ENCODE peak calls at places on chromosomes 5 and 9, in six cellular contexts. One of them, this sample, is unnamed.

GRCh38 chr5:17854901-17855300 is 220.6 kb downstream of the TAF11L14 start:
- DNase-seq in AG10803: no peak
- DNase-seq in nephron progenitor cell: no peak
- DNase-seq in activated B cell treated with CpG ODN at 0.5 μM for 24 hours: no peak
- DNase-seq in A549: no peak
- DNase-seq in fibroblast of lung: no peak
- DNase-seq in this sample: no peak

GRCh38 chr9:107653263-107653821 is 163.8 kb upstream of the KLF4 start:
- DNase-seq in AG10803: no peak
- DNase-seq in nephron progenitor cell: no peak
- DNase-seq in activated B cell treated with CpG ODN at 0.5 μM for 24 hours: no peak
- DNase-seq in A549: no peak
- DNase-seq in fibroblast of lung: no peak
- DNase-seq in this sample: no peak

GRCh38 chr9:89247431-89248370 is 63.3 kb upstream of the CKS2 start:
- DNase-seq in AG10803: no peak
- DNase-seq in nephron progenitor cell: no peak
- DNase-seq in activated B cell treated with CpG ODN at 0.5 μM for 24 hours: no peak
- DNase-seq in A549: no peak
- DNase-seq in fibroblast of lung: peak; percentile 30
- DNase-seq in this sample: no peak

GRCh38 chr5:112217847-112218579 is 201.1 kb downstream of the EPB41L4A start:
- DNase-seq in AG10803: no peak
- DNase-seq in nephron progenitor cell: no peak
- DNase-seq in activated B cell treated with CpG ODN at 0.5 μM for 24 hours: no peak
- DNase-seq in A549: no peak
- DNase-seq in fibroblast of lung: no peak
- DNase-seq in this sample: no peak

GRCh38 chr5:40831346-40832210 is 3.4 kb downstream of the RPL37 start:
- DNase-seq in AG10803: no peak
- DNase-seq in nephron progenitor cell: no peak
- DNase-seq in activated B cell treated with CpG ODN at 0.5 μM for 24 hours: no peak
- DNase-seq in A549: no peak
- DNase-seq in fibroblast of lung: peak; percentile 38
- DNase-seq in this sample: no peak

GRCh38 chr9:111068816-111069215 is 30.5 kb upstream of the LPAR1 start:
- DNase-seq in AG10803: peak; percentile 41
- DNase-seq in nephron progenitor cell: no peak
- DNase-seq in activated B cell treated with CpG ODN at 0.5 μM for 24 hours: no peak
- DNase-seq in A549: no peak
- DNase-seq in fibroblast of lung: no peak
- DNase-seq in this sample: no peak

GRCh38 chr5:174490717-174491116 is 233.7 kb upstream of the MSX2 start:
- DNase-seq in AG10803: no peak
- DNase-seq in nephron progenitor cell: no peak
- DNase-seq in activated B cell treated with CpG ODN at 0.5 μM for 24 hours: no peak
- DNase-seq in A549: no peak
- DNase-seq in fibroblast of lung: no peak
- DNase-seq in this sample: no peak

GRCh38 chr5:91312698-91313097 is 70.4 kb downstream of the ARRDC3 start:
- DNase-seq in AG10803: peak; percentile 25
- DNase-seq in nephron progenitor cell: no peak
- DNase-seq in activated B cell treated with CpG ODN at 0.5 μM for 24 hours: no peak
- DNase-seq in A549: no peak
- DNase-seq in fibroblast of lung: peak; percentile 29
- DNase-seq in this sample: no peak

GRCh38 chr5:103243665-103244064 is 14.9 kb upstream of the MACIR start:
- DNase-seq in AG10803: no peak
- DNase-seq in nephron progenitor cell: no peak
- DNase-seq in activated B cell treated with CpG ODN at 0.5 μM for 24 hours: no peak
- DNase-seq in A549: no peak
- DNase-seq in fibroblast of lung: peak; percentile 94
- DNase-seq in this sample: no peak

GRCh38 chr9:134562146-134562753 is 79.4 kb upstream of the COL5A1 start:
- DNase-seq in AG10803: no peak
- DNase-seq in nephron progenitor cell: no peak
- DNase-seq in activated B cell treated with CpG ODN at 0.5 μM for 24 hours: no peak
- DNase-seq in A549: no peak
- DNase-seq in fibroblast of lung: no peak
- DNase-seq in this sample: peak; percentile 39

GRCh38 chr9:34589656-34590375 is at the start of gene CNTFR:
- DNase-seq in AG10803: no peak
- DNase-seq in nephron progenitor cell: peak; percentile 75
- DNase-seq in activated B cell treated with CpG ODN at 0.5 μM for 24 hours: peak; percentile 36
- DNase-seq in A549: no peak
- DNase-seq in fibroblast of lung: no peak
- DNase-seq in this sample: no peak

GRCh38 chr5:41406944-41407343 is 103.5 kb downstream of the PLCXD3 start:
- DNase-seq in AG10803: no peak
- DNase-seq in nephron progenitor cell: no peak
- DNase-seq in activated B cell treated with CpG ODN at 0.5 μM for 24 hours: no peak
- DNase-seq in A549: peak; percentile 27
- DNase-seq in fibroblast of lung: no peak
- DNase-seq in this sample: no peak

GRCh38 chr9:91920846-91921350 is 29.1 kb downstream of the ROR2 start:
- DNase-seq in AG10803: no peak
- DNase-seq in nephron progenitor cell: no peak
- DNase-seq in activated B cell treated with CpG ODN at 0.5 μM for 24 hours: no peak
- DNase-seq in A549: no peak
- DNase-seq in fibroblast of lung: no peak
- DNase-seq in this sample: no peak

GRCh38 chr9:132669636-132670358 is at the start of gene DDX31:
- DNase-seq in AG10803: peak; percentile 79
- DNase-seq in nephron progenitor cell: peak; percentile 76
- DNase-seq in activated B cell treated with CpG ODN at 0.5 μM for 24 hours: peak; percentile 87
- DNase-seq in A549: peak; percentile 86
- DNase-seq in fibroblast of lung: peak; percentile 82
- DNase-seq in this sample: peak; percentile 86

GRCh38 chr5:124923131-124923530 is 176.7 kb upstream of the ZNF608 start:
- DNase-seq in AG10803: peak; percentile 20
- DNase-seq in nephron progenitor cell: no peak
- DNase-seq in activated B cell treated with CpG ODN at 0.5 μM for 24 hours: no peak
- DNase-seq in A549: no peak
- DNase-seq in fibroblast of lung: peak; percentile 21
- DNase-seq in this sample: no peak

GRCh38 chr5:77356740-77357139 is 135.4 kb downstream of the WDR41 start:
- DNase-seq in AG10803: peak; percentile 68
- DNase-seq in nephron progenitor cell: no peak
- DNase-seq in activated B cell treated with CpG ODN at 0.5 μM for 24 hours: no peak
- DNase-seq in A549: no peak
- DNase-seq in fibroblast of lung: peak; percentile 68
- DNase-seq in this sample: no peak

GRCh38 chr9:107423540-107423939 is 66.0 kb downstream of the KLF4 start:
- DNase-seq in AG10803: no peak
- DNase-seq in nephron progenitor cell: no peak
- DNase-seq in activated B cell treated with CpG ODN at 0.5 μM for 24 hours: no peak
- DNase-seq in A549: no peak
- DNase-seq in fibroblast of lung: no peak
- DNase-seq in this sample: no peak

GRCh38 chr5:157265714-157266285 is at the start of gene CYFIP2:
- DNase-seq in AG10803: no peak
- DNase-seq in nephron progenitor cell: peak; percentile 85
- DNase-seq in activated B cell treated with CpG ODN at 0.5 μM for 24 hours: peak; percentile 76
- DNase-seq in A549: peak; percentile 19
- DNase-seq in fibroblast of lung: peak; percentile 23
- DNase-seq in this sample: peak; percentile 77

GRCh38 chr9:5516453-5517220 is 6.3 kb downstream of the PDCD1LG2 start:
- DNase-seq in AG10803: no peak
- DNase-seq in nephron progenitor cell: no peak
- DNase-seq in activated B cell treated with CpG ODN at 0.5 μM for 24 hours: no peak
- DNase-seq in A549: no peak
- DNase-seq in fibroblast of lung: no peak
- DNase-seq in this sample: no peak

GRCh38 chr9:83327323-83327722 is 210.9 kb downstream of the FRMD3 start:
- DNase-seq in AG10803: peak; percentile 57
- DNase-seq in nephron progenitor cell: no peak
- DNase-seq in activated B cell treated with CpG ODN at 0.5 μM for 24 hours: no peak
- DNase-seq in A549: peak; percentile 21
- DNase-seq in fibroblast of lung: no peak
- DNase-seq in this sample: no peak

GRCh38 chr5:155293605-155294178 is 280.1 kb downstream of the KIF4B start:
- DNase-seq in AG10803: no peak
- DNase-seq in nephron progenitor cell: no peak
- DNase-seq in activated B cell treated with CpG ODN at 0.5 μM for 24 hours: no peak
- DNase-seq in A549: no peak
- DNase-seq in fibroblast of lung: no peak
- DNase-seq in this sample: no peak

GRCh38 chr5:113262674-113263073 is 172.1 kb downstream of the TSSK1B start:
- DNase-seq in AG10803: no peak
- DNase-seq in nephron progenitor cell: no peak
- DNase-seq in activated B cell treated with CpG ODN at 0.5 μM for 24 hours: no peak
- DNase-seq in A549: no peak
- DNase-seq in fibroblast of lung: no peak
- DNase-seq in this sample: no peak

GRCh38 chr5:14269395-14269794 is 126.3 kb downstream of the TRIO start:
- DNase-seq in AG10803: no peak
- DNase-seq in nephron progenitor cell: no peak
- DNase-seq in activated B cell treated with CpG ODN at 0.5 μM for 24 hours: no peak
- DNase-seq in A549: no peak
- DNase-seq in fibroblast of lung: no peak
- DNase-seq in this sample: no peak

GRCh38 chr5:137292461-137293025 is 206.6 kb downstream of the SPOCK1 start:
- DNase-seq in AG10803: no peak
- DNase-seq in nephron progenitor cell: no peak
- DNase-seq in activated B cell treated with CpG ODN at 0.5 μM for 24 hours: no peak
- DNase-seq in A549: no peak
- DNase-seq in fibroblast of lung: no peak
- DNase-seq in this sample: no peak

GRCh38 chr5:122701640-122702523 is 73.0 kb upstream of the SNX2 start:
- DNase-seq in AG10803: no peak
- DNase-seq in nephron progenitor cell: no peak
- DNase-seq in activated B cell treated with CpG ODN at 0.5 μM for 24 hours: peak; percentile 53
- DNase-seq in A549: no peak
- DNase-seq in fibroblast of lung: no peak
- DNase-seq in this sample: no peak

GRCh38 chr9:129237195-129237611 is 59.1 kb upstream of the IER5L start:
- DNase-seq in AG10803: peak; percentile 40
- DNase-seq in nephron progenitor cell: no peak
- DNase-seq in activated B cell treated with CpG ODN at 0.5 μM for 24 hours: no peak
- DNase-seq in A549: peak; percentile 37
- DNase-seq in fibroblast of lung: peak; percentile 72
- DNase-seq in this sample: no peak

GRCh38 chr5:180070726-180071417 is 687 bp downstream of the RNF130 start:
- DNase-seq in AG10803: peak; percentile 58
- DNase-seq in nephron progenitor cell: no peak
- DNase-seq in activated B cell treated with CpG ODN at 0.5 μM for 24 hours: no peak
- DNase-seq in A549: peak; percentile 48
- DNase-seq in fibroblast of lung: peak; percentile 64
- DNase-seq in this sample: no peak

GRCh38 chr9:68575821-68576220 is 35.1 kb upstream of the TMEM252 start:
- DNase-seq in AG10803: no peak
- DNase-seq in nephron progenitor cell: no peak
- DNase-seq in activated B cell treated with CpG ODN at 0.5 μM for 24 hours: no peak
- DNase-seq in A549: no peak
- DNase-seq in fibroblast of lung: no peak
- DNase-seq in this sample: no peak

GRCh38 chr9:68577778-68578591 is 37.3 kb upstream of the TMEM252 start:
- DNase-seq in AG10803: no peak
- DNase-seq in nephron progenitor cell: no peak
- DNase-seq in activated B cell treated with CpG ODN at 0.5 μM for 24 hours: no peak
- DNase-seq in A549: no peak
- DNase-seq in fibroblast of lung: no peak
- DNase-seq in this sample: no peak

DNA sequence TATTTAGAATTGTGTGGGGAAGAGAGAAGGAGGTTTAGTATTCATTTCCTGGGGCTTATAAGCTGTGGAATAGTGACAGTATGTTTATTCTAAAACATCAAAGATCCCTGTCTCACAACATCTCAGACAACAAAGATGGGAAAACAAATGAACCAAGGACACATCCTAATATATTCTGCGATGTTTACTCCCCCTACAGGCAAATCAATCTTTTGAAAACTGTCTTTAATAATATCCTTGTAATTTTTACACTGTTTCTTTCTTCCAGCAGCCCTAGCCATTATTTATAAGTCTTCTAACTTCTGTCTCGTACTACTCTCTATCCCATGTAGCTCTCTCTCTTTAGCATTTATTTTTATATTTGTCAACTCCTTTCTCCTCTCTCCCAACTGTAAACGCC is 33.5 kb upstream of the TMEM252 start:
- DNase-seq in AG10803: no peak
- DNase-seq in nephron progenitor cell: no peak
- DNase-seq in activated B cell treated with CpG ODN at 0.5 μM for 24 hours: no peak
- DNase-seq in A549: no peak
- DNase-seq in fibroblast of lung: no peak
- DNase-seq in this sample: no peak
- TF ChIP-seq CTCF in AG10803: peak; percentile 25
- TF ChIP-seq CTCF in nephron progenitor cell: no peak
- TF ChIP-seq CTCF in activated B cell treated with CpG ODN at 0.5 μM for 24 hours: no peak
- TF ChIP-seq CTCF in A549: peak; percentile 18
- TF ChIP-seq CTCF in fibroblast of lung: peak; percentile 32
- TF ChIP-seq CTCF in this sample: peak; percentile 32

GRCh38 chr5:128536861-128537305 is 1.2 kb downstream of the FBN2 start:
- DNase-seq in AG10803: no peak
- DNase-seq in nephron progenitor cell: peak; percentile 49
- DNase-seq in activated B cell treated with CpG ODN at 0.5 μM for 24 hours: no peak
- DNase-seq in A549: no peak
- DNase-seq in fibroblast of lung: peak; percentile 21
- DNase-seq in this sample: no peak
- TF ChIP-seq CTCF in AG10803: no peak
- TF ChIP-seq CTCF in nephron progenitor cell: no peak
- TF ChIP-seq CTCF in activated B cell treated with CpG ODN at 0.5 μM for 24 hours: no peak
- TF ChIP-seq CTCF in A549: no peak
- TF ChIP-seq CTCF in fibroblast of lung: no peak
- TF ChIP-seq CTCF in this sample: no peak

GRCh38 chr5:132736853-132737833 is at the start of gene KIF3A:
- DNase-seq in AG10803: peak; percentile 92
- DNase-seq in nephron progenitor cell: peak; percentile 98
- DNase-seq in activated B cell treated with CpG ODN at 0.5 μM for 24 hours: peak; percentile 98
- DNase-seq in A549: peak; percentile 97
- DNase-seq in fibroblast of lung: peak; percentile 91
- DNase-seq in this sample: peak; percentile 98
- TF ChIP-seq CTCF in AG10803: no peak
- TF ChIP-seq CTCF in nephron progenitor cell: no peak
- TF ChIP-seq CTCF in activated B cell treated with CpG ODN at 0.5 μM for 24 hours: no peak
- TF ChIP-seq CTCF in A549: no peak
- TF ChIP-seq CTCF in fibroblast of lung: no peak
- TF ChIP-seq CTCF in this sample: peak; percentile 55

GRCh38 chr5:120540097-120540496 is 76.0 kb downstream of the PRR16 start:
- DNase-seq in AG10803: no peak
- DNase-seq in nephron progenitor cell: no peak
- DNase-seq in activated B cell treated with CpG ODN at 0.5 μM for 24 hours: no peak
- DNase-seq in A549: no peak
- DNase-seq in fibroblast of lung: no peak
- DNase-seq in this sample: no peak

GRCh38 chr5:120545007-120545406 is 80.9 kb downstream of the PRR16 start:
- DNase-seq in AG10803: peak; percentile 68
- DNase-seq in nephron progenitor cell: no peak
- DNase-seq in activated B cell treated with CpG ODN at 0.5 μM for 24 hours: no peak
- DNase-seq in A549: no peak
- DNase-seq in fibroblast of lung: no peak
- DNase-seq in this sample: no peak

GRCh38 chr5:120546922-120547321 is 82.8 kb downstream of the PRR16 start:
- DNase-seq in AG10803: no peak
- DNase-seq in nephron progenitor cell: no peak
- DNase-seq in activated B cell treated with CpG ODN at 0.5 μM for 24 hours: no peak
- DNase-seq in A549: no peak
- DNase-seq in fibroblast of lung: no peak
- DNase-seq in this sample: no peak

GRCh38 chr5:120545951-120546350 is 81.9 kb downstream of the PRR16 start:
- DNase-seq in AG10803: peak; percentile 50
- DNase-seq in nephron progenitor cell: no peak
- DNase-seq in activated B cell treated with CpG ODN at 0.5 μM for 24 hours: no peak
- DNase-seq in A549: no peak
- DNase-seq in fibroblast of lung: no peak
- DNase-seq in this sample: no peak

GRCh38 chr5:120544043-120544442 is 79.9 kb downstream of the PRR16 start:
- DNase-seq in AG10803: peak; percentile 24
- DNase-seq in nephron progenitor cell: no peak
- DNase-seq in activated B cell treated with CpG ODN at 0.5 μM for 24 hours: no peak
- DNase-seq in A549: no peak
- DNase-seq in fibroblast of lung: no peak
- DNase-seq in this sample: no peak
- TF ChIP-seq CTCF in AG10803: no peak
- TF ChIP-seq CTCF in nephron progenitor cell: no peak
- TF ChIP-seq CTCF in activated B cell treated with CpG ODN at 0.5 μM for 24 hours: no peak
- TF ChIP-seq CTCF in A549: no peak
- TF ChIP-seq CTCF in fibroblast of lung: no peak
- TF ChIP-seq CTCF in this sample: no peak